ENCODE peak calls at places on chromosomes 2 and 18, in eight cellular contexts. F, L, W, C, X, V, O and H are unnamed samples. For H3K4me1 and H3K36me3, the result is how much of the 10 kb centered on the place peaks cover.

GRCh38 chr18:59052965-59053960 is 86.4 kb upstream of the SEC11C start:
- DNase-seq in L (no peak), F (no peak), C (no peak), X (no peak), V (no peak), O (no peak), W (no peak), H (peak)

GRCh38 chr2:97757062-97757461 is 43.7 kb downstream of the ZAP70 start:
- DNase-seq in L (no peak), V (no peak), O (no peak), F (no peak), W (no peak), X (no peak), C (no peak), H (no peak)

GRCh38 chr2:133642831-133643230 is 74.6 kb upstream of the NCKAP5 start:
- DNase-seq in C (peak), L (no peak), W (no peak), X (no peak), V (no peak), O (no peak), F (no peak), H (peak)

GRCh38 chr2:4901092-4901735 is 791.0 kb upstream of the SOX11 start:
- DNase-seq in O (no peak), V (no peak), W (no peak), F (no peak), L (no peak), C (no peak), X (no peak), H (no peak)

GRCh38 chr2:16546128-16546754 is 119.4 kb downstream of the CYRIA start:
- DNase-seq in W (no peak), X (peak), V (peak), C (peak), O (peak), F (no peak), L (no peak), H (peak)

GRCh38 chr2:77778917-77779316 is 256.7 kb upstream of the LRRTM4 start:
- DNase-seq in V (no peak), O (no peak), L (no peak), F (no peak), C (no peak), W (no peak), X (no peak), H (no peak)

GRCh38 chr2:201448701-201449100 is 2.6 kb downstream of the TRAK2 start:
- DNase-seq in L (no peak), X (no peak), V (peak), F (no peak), W (no peak), C (no peak), O (no peak), H (no peak)

GRCh38 chr2:98777076-98777475 is 46.1 kb upstream of the MGAT4A start:
- DNase-seq in C (no peak), L (no peak), W (no peak), X (no peak), V (no peak), O (no peak), F (no peak), H (no peak)

GRCh38 chr18:11553098-11553940 is 56.1 kb upstream of the SLC35G4 start:
- DNase-seq in W (peak), F (no peak), L (peak), V (peak), C (peak), O (peak), X (peak), H (peak)

GRCh38 chr2:20291846-20292408 is 58.7 kb downstream of the PUM2 start:
- DNase-seq in L (no peak), W (no peak), V (no peak), F (no peak), O (no peak), X (no peak), C (no peak), H (no peak)

GRCh38 chr18:10488022-10488421 is 33.6 kb downstream of the APCDD1 start:
- DNase-seq in V (no peak), F (no peak), C (peak), W (no peak), O (no peak), L (no peak), X (no peak), H (no peak)
- H3K4me1 ChIP-seq in V (under half), F (under half), C (under half), W (under half), O (under half), L (under half), X (under half), H (under half)

DNA sequence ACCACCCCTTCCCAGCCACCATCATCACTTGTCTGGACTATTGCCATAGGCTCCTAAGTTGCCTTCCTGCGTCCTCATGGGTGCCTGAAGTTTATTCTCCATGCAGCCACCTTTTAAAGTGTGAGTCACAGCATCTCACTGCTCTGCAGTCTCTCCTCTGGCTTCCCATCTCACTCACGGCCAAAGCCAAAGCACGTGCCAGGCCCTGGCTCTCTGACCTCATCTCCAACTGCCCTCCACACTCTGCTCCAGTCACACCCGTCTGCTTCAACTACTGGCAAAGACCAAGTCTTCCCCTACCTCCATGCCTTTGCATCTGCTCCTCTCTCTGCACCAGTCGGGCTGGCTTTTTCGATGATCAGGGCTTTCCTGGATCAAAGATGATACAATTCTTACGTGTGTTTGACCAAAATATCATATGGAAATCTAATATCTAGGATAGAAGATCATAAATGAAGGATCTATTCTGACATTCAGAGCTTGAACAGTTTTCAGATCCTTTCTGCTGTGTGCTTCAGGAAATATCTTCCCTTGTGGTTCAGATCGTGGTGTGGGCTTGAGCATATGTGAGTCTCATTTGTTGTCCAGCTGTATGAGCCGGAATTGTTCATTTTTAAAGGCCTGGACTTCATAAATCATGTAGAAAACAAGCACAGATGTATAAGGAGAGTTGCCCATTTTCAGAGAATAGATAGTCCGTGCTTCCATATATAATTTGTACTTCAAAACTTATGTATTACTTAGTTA is 175.6 kb downstream of the PRKCE start:
- DNase-seq in L (no peak), X (no peak), O (peak), W (no peak), V (no peak), C (peak), F (no peak), H (peak)
- H3K9ac ChIP-seq in L (no peak), X (no peak), O (no peak), W (no peak), V (no peak), C (no peak), F (no peak), H (no peak)

GRCh38 chr2:27663160-27663462 is 303 bp downstream of the SUPT7L start:
- DNase-seq in W (no peak), O (no peak), C (no peak), V (no peak), F (no peak), X (no peak), L (no peak), H (no peak)

GRCh38 chr2:27663463-27664244 is at the start of the genes SLC4A1AP and SUPT7L:
- DNase-seq in L (peak), X (peak), F (peak), V (peak), W (peak), C (peak), O (peak), H (peak)

GRCh38 chr2:27664245-27664574 is 521 bp downstream of the SLC4A1AP start:
- DNase-seq in X (no peak), W (no peak), L (no peak), O (no peak), V (no peak), F (no peak), C (no peak), H (no peak)

GRCh38 chr2:27667439-27667838 is 3.8 kb downstream of the SLC4A1AP start:
- DNase-seq in O (peak), C (no peak), F (no peak), X (no peak), L (no peak), V (no peak), W (no peak), H (no peak)

DNA sequence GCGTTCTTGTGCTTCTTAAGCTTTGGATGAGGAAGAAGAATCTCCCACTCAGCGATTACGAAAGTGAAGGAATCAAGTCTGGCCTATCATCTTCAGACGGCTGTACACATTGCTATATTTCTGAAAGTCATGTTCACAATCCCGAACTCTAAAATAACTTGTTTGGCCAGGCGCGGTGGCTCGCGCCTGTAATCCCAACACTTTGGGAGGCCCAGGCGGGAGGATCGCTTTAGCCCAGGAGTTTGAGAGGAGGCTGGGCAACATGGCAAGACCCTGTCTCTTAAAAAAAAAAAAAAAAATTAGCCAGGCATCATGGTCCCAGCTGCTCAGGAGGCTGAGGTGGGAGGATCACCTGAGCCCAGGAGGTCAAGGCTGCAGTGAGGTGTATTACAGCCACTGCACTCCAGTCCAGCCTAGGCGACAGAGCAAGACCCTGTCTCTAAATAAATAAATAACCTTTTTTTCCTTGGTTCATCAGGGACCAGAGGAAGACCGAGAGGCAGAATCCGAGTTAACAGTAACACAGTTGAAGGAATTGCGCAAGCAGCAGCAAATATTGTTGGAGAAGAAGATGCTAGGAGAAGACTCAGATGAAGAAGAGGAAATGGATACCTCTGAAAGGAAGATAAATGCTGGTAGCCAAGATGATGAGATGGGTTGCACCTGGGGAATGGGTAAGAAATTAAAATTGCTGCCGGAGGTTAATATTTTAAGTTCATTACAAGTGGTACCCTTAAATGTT is 1.1 kb downstream of the SLC4A1AP start:
- DNase-seq in V (no peak), W (no peak), O (no peak), F (no peak), C (no peak), L (no peak), X (no peak), H (peak)
- H3K36me3 ChIP-seq in V (under half), W (under half), O (under half), F (under half), C (under half), L (under half), X (under half), H (under half)

DNA sequence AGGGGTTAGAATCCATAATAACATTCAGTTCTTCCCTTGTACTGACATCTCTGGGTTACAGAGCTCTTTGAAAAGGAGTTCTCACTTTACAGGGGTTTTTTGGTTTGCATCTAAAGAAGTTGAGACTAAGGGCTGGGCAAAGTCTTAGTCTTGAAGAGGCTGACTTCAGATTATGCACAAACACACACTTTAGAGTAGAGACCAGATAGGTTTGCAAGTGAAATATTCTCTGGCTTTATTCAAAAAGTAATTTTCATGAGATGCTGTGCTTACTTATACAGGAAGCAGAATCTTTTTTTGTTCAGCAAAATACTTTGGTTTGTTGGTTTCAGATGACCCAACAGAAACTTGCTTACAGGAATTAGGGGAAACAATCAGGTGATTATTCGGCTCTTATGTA is 410.9 kb upstream of the LRRTM1 start:
- DNase-seq in L (no peak), O (no peak), C (no peak), V (no peak), F (no peak), W (no peak), X (no peak), H (no peak)
- H3K4me1 ChIP-seq in L (under half), O (under half), C (under half), V (under half), F (under half), W (under half), X (under half), H (under half)

GRCh38 chr18:23137093-23137640 is 1.9 kb downstream of the CABLES1 start:
- DNase-seq in V (no peak), W (no peak), C (no peak), O (peak), X (no peak), F (no peak), L (no peak), H (no peak)
- H3K9ac ChIP-seq in V (no peak), W (no peak), C (peak), O (peak), X (peak), F (peak), L (peak), H (peak)

GRCh38 chr18:50276452-50276851 is 4.9 kb downstream of the MBD1 start:
- DNase-seq in C (no peak), X (no peak), O (no peak), F (no peak), W (no peak), L (no peak), V (no peak), H (no peak)
- H3K36me3 ChIP-seq in C (half or more), X (under half), O (under half), F (under half), W (under half), L (half or more), V (under half), H (half or more)

DNA sequence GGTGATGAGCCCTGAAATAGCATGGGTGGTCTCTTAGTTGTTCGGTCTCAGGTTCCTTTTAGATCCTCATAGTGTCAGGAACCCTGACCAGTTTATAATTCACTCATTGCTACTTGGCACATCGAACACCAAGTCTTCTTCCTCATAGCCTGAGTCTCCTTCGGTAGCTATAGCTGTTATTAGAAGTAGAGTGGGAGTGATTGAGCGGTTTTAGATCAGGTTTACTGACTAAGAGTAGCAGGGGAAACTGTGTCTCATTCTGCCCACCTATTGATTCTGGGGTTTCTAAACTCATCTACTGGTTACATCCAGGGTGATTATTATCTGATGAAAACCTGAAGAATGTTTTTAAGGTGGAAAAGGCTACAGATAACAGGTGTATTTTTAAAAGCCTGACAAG is 114.6 kb downstream of the SETBP1 start:
- DNase-seq in F (no peak), W (no peak), C (no peak), O (no peak), L (no peak), X (no peak), V (no peak), H (no peak)
- H3K4me1 ChIP-seq in F (under half), W (under half), C (under half), O (under half), L (under half), X (under half), V (under half), H (under half)

GRCh38 chr2:200159366-200159720 is 147.2 kb upstream of the SPATS2L start:
- DNase-seq in C (peak), W (no peak), X (no peak), V (peak), L (no peak), F (no peak), O (no peak), H (peak)
- H3K9ac ChIP-seq in C (no peak), W (no peak), X (no peak), V (no peak), L (no peak), F (no peak), O (no peak), H (no peak)

GRCh38 chr2:27776696-27777095 is 5.2 kb downstream of the MRPL33 start:
- DNase-seq in F (no peak), C (no peak), O (no peak), L (no peak), W (no peak), V (no peak), X (no peak), H (no peak)

GRCh38 chr2:27772804-27773203 is 1.3 kb downstream of the MRPL33 start:
- DNase-seq in X (no peak), F (no peak), C (peak), L (no peak), V (no peak), O (peak), W (no peak), H (peak)

GRCh38 chr2:27773959-27774358 is 2.4 kb downstream of the MRPL33 start:
- DNase-seq in L (no peak), V (no peak), F (no peak), O (peak), W (no peak), C (no peak), X (no peak), H (no peak)

GRCh38 chr2:27779417-27780055 is 8.0 kb downstream of the MRPL33 start:
- DNase-seq in O (peak), C (no peak), X (no peak), W (no peak), F (no peak), L (no peak), V (no peak), H (peak)

DNA sequence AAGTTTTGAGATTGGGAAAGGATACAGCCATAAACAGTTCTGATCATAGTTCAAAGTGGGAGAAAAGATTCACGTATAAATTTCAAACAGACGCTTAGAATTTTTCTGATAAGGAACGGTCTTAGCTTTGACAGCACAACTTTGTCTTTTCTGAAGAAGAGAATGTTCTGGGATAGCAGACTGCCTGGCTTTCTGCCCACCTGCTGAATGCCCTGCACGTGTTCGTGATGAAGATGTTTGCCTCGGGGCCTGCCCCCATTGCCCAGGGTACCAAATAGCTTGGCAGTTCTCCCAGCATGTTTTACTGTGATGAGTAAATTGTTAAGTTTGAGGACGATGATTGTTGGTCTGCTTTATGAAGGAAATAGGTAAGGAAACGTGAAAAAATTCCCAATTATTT is 4.6 kb downstream of the MRPL33 start:
- DNase-seq in V (peak), X (no peak), O (no peak), C (peak), F (no peak), W (no peak), L (no peak), H (peak)
- H3K36me3 ChIP-seq in V (under half), X (under half), O (under half), C (under half), F (under half), W (under half), L (under half), H (under half)